ENCODE peak calls at places on chromosomes 13 and 19, in five cellular contexts. N is HepG2, Z is K562, W is A549, M is GM12878. X is an unnamed sample.

GRCh38 chr19:12833747-12834417 is 497 bp downstream of the RTBDN start:
- DNase-seq in W (no peak), Z (peak), M (no peak), N (no peak), X (peak)

GRCh38 chr13:101556676-101557121 is 104.2 kb downstream of the ITGBL1 start:
- DNase-seq in N (no peak), W (no peak), Z (no peak), M (no peak), X (no peak)

GRCh38 chr19:42366676-42367075 is 23.4 kb downstream of the CNFN start:
- DNase-seq in W (no peak), M (no peak), Z (no peak), N (no peak), X (no peak)

GRCh38 chr13:37716395-37716794 is 117.8 kb upstream of the POSTN start:
- DNase-seq in M (no peak), Z (no peak), N (no peak), W (no peak), X (no peak)

GRCh38 chr19:14439014-14439413 is 5.9 kb downstream of the PKN1 start:
- DNase-seq in N (no peak), M (no peak), W (no peak), Z (no peak), X (no peak)

GRCh38 chr19:8206147-8207087 is 2.8 kb upstream of the CERS4 start:
- DNase-seq in Z (no peak), N (no peak), W (no peak), M (no peak), X (no peak)

GRCh38 chr19:56837492-56837891 is 3.0 kb downstream of the PEG3 start:
- DNase-seq in W (no peak), N (peak), Z (no peak), M (no peak), X (no peak)

GRCh38 chr19:48967346-48968178 is 2.5 kb downstream of the FTL start:
- DNase-seq in M (no peak), W (peak), N (peak), Z (no peak), X (no peak)

GRCh38 chr19:1206733-1207301 is 1.2 kb downstream of the STK11 start:
- DNase-seq in M (no peak), W (peak), N (no peak), Z (no peak), X (no peak)

DNA sequence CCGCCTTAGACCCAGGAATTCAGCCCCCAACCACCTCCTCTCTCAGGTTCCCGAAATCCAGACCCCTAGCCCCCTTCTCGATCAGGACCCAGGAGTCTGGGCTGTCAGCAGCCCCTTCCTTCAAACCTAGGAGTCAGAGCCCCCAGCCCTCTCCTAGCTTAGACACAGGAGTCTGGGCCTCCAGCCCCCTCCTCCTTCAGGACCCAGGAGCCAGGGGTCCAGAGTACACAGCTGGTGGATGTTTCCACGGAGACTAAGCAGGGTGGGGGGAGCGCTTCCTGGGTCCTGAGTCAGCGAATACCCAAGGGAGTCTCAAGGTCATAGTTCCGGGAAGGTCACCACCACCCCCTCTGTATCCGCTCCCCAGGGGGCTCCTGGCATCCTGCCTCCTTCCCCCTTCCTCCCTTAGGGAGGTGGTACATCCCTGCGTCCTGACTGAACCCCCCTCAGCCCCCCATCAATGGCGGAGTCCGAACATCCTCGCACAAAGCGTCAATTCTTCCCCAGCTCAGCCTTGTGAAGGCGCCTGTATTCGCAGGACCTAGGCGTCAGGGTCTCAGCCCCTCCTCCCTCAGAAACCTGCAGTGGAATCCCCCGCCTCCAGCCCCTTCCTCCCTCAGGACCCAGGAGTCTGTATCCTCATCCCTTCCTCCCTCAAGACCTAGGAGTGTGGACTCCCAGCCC is 4.6 kb downstream of the CADM4 start:
- DNase-seq in N (peak), M (no peak), W (no peak), Z (peak), X (no peak)
- TF ChIP-seq KDM1A in N (no peak), M (no peak), W (no peak), Z (no peak), X (no peak)

GRCh38 chr19:22893855-22894270 is 61.8 kb downstream of the ZNF723 start:
- DNase-seq in N (no peak), M (no peak), W (no peak), Z (no peak), X (no peak)
- TF ChIP-seq KDM1A in N (no peak), M (no peak), W (no peak), Z (no peak), X (no peak)

DNA sequence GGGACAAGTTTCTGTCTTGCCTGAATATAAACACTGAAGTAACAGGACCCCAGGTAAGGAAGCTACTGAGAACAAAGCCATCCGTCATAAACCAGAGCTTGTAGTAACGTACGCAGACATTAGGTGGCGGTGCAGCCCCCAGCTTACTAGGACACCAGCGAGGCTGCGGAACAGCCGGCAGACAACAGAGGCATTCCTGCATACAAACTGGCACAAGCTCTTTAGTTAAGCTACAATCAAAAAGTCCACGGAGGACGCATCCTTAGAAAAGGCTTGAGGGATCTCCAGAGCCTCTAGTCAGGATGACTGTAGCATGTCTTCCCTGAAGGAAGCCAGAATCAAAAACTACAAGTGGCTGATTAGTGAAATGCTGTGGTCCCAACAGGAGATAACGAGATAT is 26.2 kb downstream of the ZNF160 start:
- DNase-seq in N (peak), W (peak), M (no peak), Z (peak), X (peak)
- TF ChIP-seq KDM1A in N (no peak), W (no peak), M (no peak), Z (no peak), X (peak)

GRCh38 chr19:38025908-38026307 is 118.9 kb downstream of the SIPA1L3 start:
- DNase-seq in Z (no peak), W (no peak), M (no peak), N (no peak), X (no peak)
- TF ChIP-seq KDM1A in Z (no peak), W (no peak), M (no peak), N (no peak), X (no peak)

GRCh38 chr13:97627566-97627965 is 193.6 kb downstream of the RAP2A start:
- DNase-seq in M (no peak), N (peak), W (peak), Z (peak), X (no peak)
- TF ChIP-seq KDM1A in M (no peak), N (no peak), W (no peak), Z (no peak), X (no peak)

GRCh38 chr13:78121001-78121400 is 202.4 kb upstream of the EDNRB start:
- DNase-seq in N (no peak), Z (no peak), W (no peak), M (no peak), X (no peak)
- TF ChIP-seq KDM1A in N (no peak), Z (no peak), W (no peak), M (no peak), X (no peak)

DNA sequence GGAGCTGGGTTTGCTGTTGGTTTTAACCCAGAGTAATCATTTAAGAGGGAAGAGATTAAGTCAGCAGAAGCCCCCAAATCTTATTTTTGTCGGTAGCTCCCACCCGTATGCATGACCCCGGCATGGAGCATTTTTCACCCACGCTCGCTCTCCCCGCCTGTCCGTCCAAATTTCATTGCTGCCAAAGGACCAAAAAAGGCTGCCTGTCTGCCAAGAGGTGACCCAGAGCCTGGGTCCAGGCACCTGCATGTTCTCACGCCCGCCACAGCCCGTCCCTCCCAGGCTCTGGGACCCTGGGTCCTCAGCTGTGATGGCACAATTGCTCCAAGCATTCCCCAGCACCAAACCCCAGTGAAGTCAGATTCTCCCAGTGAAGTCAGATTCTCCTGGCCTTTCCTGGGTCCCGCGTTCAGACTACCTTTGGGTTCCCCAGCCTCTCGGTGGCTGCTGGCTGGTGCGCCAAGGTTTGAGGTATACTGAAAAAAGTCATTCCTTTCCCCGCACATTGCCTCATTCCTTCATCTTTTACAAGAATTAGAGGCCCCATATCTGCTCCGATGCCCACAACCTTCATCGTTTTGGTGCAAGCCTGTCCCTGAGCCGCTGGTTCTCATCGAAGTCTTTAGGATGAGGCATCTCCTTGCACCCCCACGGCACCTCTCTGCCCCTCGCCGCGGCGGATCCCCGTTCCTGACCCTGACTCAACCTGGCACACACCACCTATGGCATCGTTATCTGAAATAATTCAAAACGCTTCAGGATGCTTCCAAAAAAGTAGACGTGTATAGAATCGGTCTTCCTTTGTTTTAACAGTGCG is 59.3 kb upstream of the F7 start:
- DNase-seq in W (no peak), M (no peak), N (no peak), Z (no peak), X (no peak)
- TF ChIP-seq KDM1A in W (no peak), M (no peak), N (no peak), Z (no peak), X (no peak)